ENCODE peak calls at places on chromosomes 1 and 21, in eight cellular contexts. J is naive thymus-derived CD8-positive, alpha-beta T cell; Y is mucosa of gallbladder; I is mesenteric fat pad; C is caudate nucleus; B is activated effector memory CD4-positive, alpha-beta T cell treated with Interleukin-2 at 50 U/mL for 16 hours; R is NCI-H774; L is activated CD4-positive, alpha-beta T cell treated with anti-CD3 and anti-CD28 coated beads for 36 hours. D is an unnamed sample.

GRCh38 chr1:15546641-15547040 is 20.0 kb downstream of the DNAJC16 start:
- DNase-seq in J (no peak), Y (no peak), I (no peak), C (no peak), B (no peak), R (no peak), L (no peak), D (no peak)

GRCh38 chr21:35017256-35017655 is 31.8 kb downstream of the RUNX1 start:
- DNase-seq in J (no peak), Y (no peak), I (no peak), C (no peak), B (no peak), R (no peak), L (no peak), D (no peak)

GRCh38 chr1:227885648-227886502 is 61.9 kb downstream of the WNT9A start:
- DNase-seq in J (peak), Y (no peak), I (peak), C (no peak), B (peak), R (no peak), L (peak), D (peak)

GRCh38 chr1:50976111-50976889 is 6.3 kb downstream of the CDKN2C start:
- DNase-seq in J (no peak), Y (no peak), I (no peak), C (no peak), B (no peak), R (peak), L (no peak), D (no peak)

GRCh38 chr1:11337536-11338350 is 64.7 kb downstream of the UBIAD1 start:
- DNase-seq in J (peak), Y (no peak), I (no peak), C (no peak), B (peak), R (peak), L (peak), D (peak)

GRCh38 chr1:166884040-166884642 is 8.1 kb upstream of the TADA1 start:
- DNase-seq in J (peak), Y (peak), I (no peak), C (no peak), B (no peak), R (peak), L (peak), D (peak)

GRCh38 chr1:169812131-169812530 is 17.4 kb upstream of the METTL18 start:
- DNase-seq in J (no peak), Y (no peak), I (no peak), C (no peak), B (no peak), R (no peak), L (no peak), D (no peak)

GRCh38 chr21:26432410-26432809 is 140.7 kb downstream of the CYYR1 start:
- DNase-seq in J (no peak), Y (no peak), I (no peak), C (no peak), B (no peak), R (no peak), L (no peak), D (no peak)

GRCh38 chr1:110541996-110542395 is 23.0 kb upstream of the KCNA10 start:
- DNase-seq in J (no peak), Y (no peak), I (no peak), C (no peak), B (no peak), R (no peak), L (no peak), D (no peak)

GRCh38 chr1:10065344-10065685 is 32.6 kb downstream of the UBE4B start:
- DNase-seq in J (no peak), Y (no peak), I (no peak), C (no peak), B (no peak), R (no peak), L (no peak), D (no peak)

GRCh38 chr1:113456967-113457366 is 66.7 kb downstream of the MAGI3 start:
- DNase-seq in J (no peak), Y (peak), I (no peak), C (no peak), B (no peak), R (peak), L (no peak), D (peak)

GRCh38 chr1:29177022-29177705 is 4.5 kb downstream of the SRSF4 start:
- DNase-seq in J (no peak), Y (no peak), I (no peak), C (no peak), B (no peak), R (no peak), L (no peak), D (no peak)

GRCh38 chr1:22760453-22760852 is 49.8 kb downstream of the EPHB2 start:
- DNase-seq in J (no peak), Y (no peak), I (no peak), C (no peak), B (no peak), R (no peak), L (no peak), D (no peak)

GRCh38 chr1:8335246-8335645 is 17.3 kb downstream of the SLC45A1 start:
- DNase-seq in J (no peak), Y (no peak), I (no peak), C (no peak), B (no peak), R (no peak), L (no peak), D (no peak)

GRCh38 chr1:48061162-48062136 is 64.3 kb upstream of the TRABD2B start:
- DNase-seq in J (no peak), Y (peak), I (no peak), C (no peak), B (no peak), R (peak), L (peak), D (peak)

GRCh38 chr21:30718239-30718909 is at the start of gene KRTAP21-3:
- DNase-seq in J (no peak), Y (no peak), I (no peak), C (no peak), B (no peak), R (no peak), L (peak), D (peak)

GRCh38 chr1:161115132-161115711 is 2.6 kb downstream of the PFDN2 start:
- DNase-seq in J (no peak), Y (no peak), I (no peak), C (no peak), B (no peak), R (no peak), L (peak), D (peak)

GRCh38 chr21:16113052-16113715 is 383.4 kb downstream of the USP25 start:
- DNase-seq in J (no peak), Y (no peak), I (no peak), C (no peak), B (no peak), R (no peak), L (no peak), D (peak)

GRCh38 chr21:44507673-44508425 is 32.1 kb downstream of the KRTAP10-1 start:
- DNase-seq in J (no peak), Y (no peak), I (no peak), C (no peak), B (no peak), R (no peak), L (no peak), D (no peak)

GRCh38 chr1:14347776-14348175 is 250.7 kb upstream of the KAZN start:
- DNase-seq in J (no peak), Y (no peak), I (no peak), C (no peak), B (no peak), R (no peak), L (no peak), D (no peak)

GRCh38 chr1:100292711-100293110 is 26.7 kb downstream of the RTCA start:
- DNase-seq in J (no peak), Y (no peak), I (no peak), C (no peak), B (no peak), R (no peak), L (no peak), D (peak)